ENCODE peak calls at places on chromosome X, in eight cellular contexts. One of them, this sample, is unnamed.

GRCh38 chrX:45232139-45232538 is 31.5 kb upstream of the DIPK2B start:
- DNase-seq in fibroblast of pulmonary artery: no peak
- DNase-seq in heart left ventricle: no peak
- DNase-seq in uterus: no peak
- DNase-seq in PC-9: no peak
- DNase-seq in AG04449: no peak
- DNase-seq in K562: no peak
- DNase-seq in dorsolateral prefrontal cortex: no peak
- DNase-seq in this sample: no peak

GRCh38 chrX:131745942-131746489 is 202.1 kb downstream of the OR13H1 start:
- DNase-seq in fibroblast of pulmonary artery: no peak
- DNase-seq in heart left ventricle: no peak
- DNase-seq in uterus: no peak
- DNase-seq in PC-9: no peak
- DNase-seq in AG04449: no peak
- DNase-seq in K562: no peak
- DNase-seq in dorsolateral prefrontal cortex: no peak
- DNase-seq in this sample: no peak

GRCh38 chrX:153885208-153885787 is 675 bp downstream of the L1CAM start:
- DNase-seq in fibroblast of pulmonary artery: no peak
- DNase-seq in heart left ventricle: no peak
- DNase-seq in uterus: no peak
- DNase-seq in PC-9: no peak
- DNase-seq in AG04449: no peak
- DNase-seq in K562: no peak
- DNase-seq in dorsolateral prefrontal cortex: no peak
- DNase-seq in this sample: no peak

GRCh38 chrX:20320461-20321159 is 53.9 kb upstream of the RPS6KA3 start:
- DNase-seq in fibroblast of pulmonary artery: no peak
- DNase-seq in heart left ventricle: no peak
- DNase-seq in uterus: no peak
- DNase-seq in PC-9: no peak
- DNase-seq in AG04449: no peak
- DNase-seq in K562: no peak
- DNase-seq in dorsolateral prefrontal cortex: no peak
- DNase-seq in this sample: no peak

GRCh38 chrX:129961180-129962083 is 21.0 kb upstream of the BCORL1 start:
- DNase-seq in fibroblast of pulmonary artery: no peak
- DNase-seq in heart left ventricle: peak; percentile 20
- DNase-seq in uterus: no peak
- DNase-seq in PC-9: peak; percentile 79
- DNase-seq in AG04449: no peak
- DNase-seq in K562: peak; percentile 91
- DNase-seq in dorsolateral prefrontal cortex: no peak
- DNase-seq in this sample: no peak

GRCh38 chrX:47611926-47612325 is 7.7 kb downstream of the SYN1 start:
- DNase-seq in fibroblast of pulmonary artery: no peak
- DNase-seq in heart left ventricle: no peak
- DNase-seq in uterus: no peak
- DNase-seq in PC-9: no peak
- DNase-seq in AG04449: no peak
- DNase-seq in K562: no peak
- DNase-seq in dorsolateral prefrontal cortex: no peak
- DNase-seq in this sample: no peak

GRCh38 chrX:101550362-101550761 is at the start of gene ARMCX1:
- DNase-seq in fibroblast of pulmonary artery: peak; percentile 85
- DNase-seq in heart left ventricle: peak; percentile 76
- DNase-seq in uterus: peak; percentile 71
- DNase-seq in PC-9: no peak
- DNase-seq in AG04449: no peak
- DNase-seq in K562: no peak
- DNase-seq in dorsolateral prefrontal cortex: peak; percentile 73
- DNase-seq in this sample: peak; percentile 86

GRCh38 chrX:7654316-7654715 is 188.7 kb upstream of the VCX start:
- DNase-seq in fibroblast of pulmonary artery: no peak
- DNase-seq in heart left ventricle: no peak
- DNase-seq in uterus: no peak
- DNase-seq in PC-9: no peak
- DNase-seq in AG04449: no peak
- DNase-seq in K562: no peak
- DNase-seq in dorsolateral prefrontal cortex: no peak
- DNase-seq in this sample: no peak

GRCh38 chrX:134006484-134007161 is 21.2 kb upstream of the GPC3 start:
- DNase-seq in fibroblast of pulmonary artery: no peak
- DNase-seq in heart left ventricle: no peak
- DNase-seq in uterus: no peak
- DNase-seq in PC-9: no peak
- DNase-seq in AG04449: no peak
- DNase-seq in K562: no peak
- DNase-seq in dorsolateral prefrontal cortex: no peak
- DNase-seq in this sample: no peak

GRCh38 chrX:55161581-55161980 is 58.6 kb upstream of the PAGE5 start:
- DNase-seq in fibroblast of pulmonary artery: no peak
- DNase-seq in heart left ventricle: no peak
- DNase-seq in uterus: no peak
- DNase-seq in PC-9: peak; percentile 3
- DNase-seq in AG04449: no peak
- DNase-seq in K562: no peak
- DNase-seq in dorsolateral prefrontal cortex: no peak
- DNase-seq in this sample: no peak

GRCh38 chrX:39726810-39727209 is 370.9 kb downstream of the BCOR start:
- DNase-seq in fibroblast of pulmonary artery: peak; percentile 74
- DNase-seq in heart left ventricle: peak; percentile 44
- DNase-seq in uterus: peak; percentile 66
- DNase-seq in PC-9: no peak
- DNase-seq in AG04449: no peak
- DNase-seq in K562: no peak
- DNase-seq in dorsolateral prefrontal cortex: no peak
- DNase-seq in this sample: no peak

GRCh38 chrX:31497086-31497485 is 425.2 kb upstream of the FTHL17 start:
- DNase-seq in fibroblast of pulmonary artery: peak; percentile 52
- DNase-seq in heart left ventricle: no peak
- DNase-seq in uterus: no peak
- DNase-seq in PC-9: no peak
- DNase-seq in AG04449: no peak
- DNase-seq in K562: no peak
- DNase-seq in dorsolateral prefrontal cortex: no peak
- DNase-seq in this sample: no peak

GRCh38 chrX:153970398-153971123 is 1.1 kb downstream of the HCFC1 start:
- DNase-seq in fibroblast of pulmonary artery: peak; percentile 74
- DNase-seq in heart left ventricle: peak; percentile 53
- DNase-seq in uterus: peak; percentile 56
- DNase-seq in PC-9: peak; percentile 33
- DNase-seq in AG04449: peak; percentile 12
- DNase-seq in K562: peak; percentile 69
- DNase-seq in dorsolateral prefrontal cortex: peak; percentile 44
- DNase-seq in this sample: no peak

GRCh38 chrX:79556750-79557149 is 189.6 kb upstream of the ITM2A start:
- DNase-seq in fibroblast of pulmonary artery: no peak
- DNase-seq in heart left ventricle: no peak
- DNase-seq in uterus: no peak
- DNase-seq in PC-9: no peak
- DNase-seq in AG04449: no peak
- DNase-seq in K562: no peak
- DNase-seq in dorsolateral prefrontal cortex: no peak
- DNase-seq in this sample: no peak

GRCh38 chrX:34849371-34849770 is 93.2 kb upstream of the FAM47B start:
- DNase-seq in fibroblast of pulmonary artery: peak; percentile 23
- DNase-seq in heart left ventricle: no peak
- DNase-seq in uterus: no peak
- DNase-seq in PC-9: no peak
- DNase-seq in AG04449: no peak
- DNase-seq in K562: no peak
- DNase-seq in dorsolateral prefrontal cortex: no peak
- DNase-seq in this sample: no peak

GRCh38 chrX:72539822-72540221 is 32.8 kb downstream of the HDAC8 start:
- DNase-seq in fibroblast of pulmonary artery: no peak
- DNase-seq in heart left ventricle: no peak
- DNase-seq in uterus: no peak
- DNase-seq in PC-9: no peak
- DNase-seq in AG04449: no peak
- DNase-seq in K562: no peak
- DNase-seq in dorsolateral prefrontal cortex: no peak
- DNase-seq in this sample: no peak

GRCh38 chrX:134676440-134676839 is 18.2 kb upstream of the PLAC1 start:
- DNase-seq in fibroblast of pulmonary artery: peak; percentile 83
- DNase-seq in heart left ventricle: no peak
- DNase-seq in uterus: no peak
- DNase-seq in PC-9: peak; percentile 56
- DNase-seq in AG04449: no peak
- DNase-seq in K562: no peak
- DNase-seq in dorsolateral prefrontal cortex: no peak
- DNase-seq in this sample: no peak

GRCh38 chrX:123648028-123648810 is 84.6 kb downstream of the THOC2 start:
- DNase-seq in fibroblast of pulmonary artery: peak; percentile 63
- DNase-seq in heart left ventricle: peak; percentile 3
- DNase-seq in uterus: no peak
- DNase-seq in PC-9: no peak
- DNase-seq in AG04449: peak; percentile 9
- DNase-seq in K562: no peak
- DNase-seq in dorsolateral prefrontal cortex: no peak
- DNase-seq in this sample: no peak

GRCh38 chrX:74535211-74535621 is 79.2 kb downstream of the RLIM start:
- DNase-seq in fibroblast of pulmonary artery: peak; percentile 70
- DNase-seq in heart left ventricle: peak; percentile 23
- DNase-seq in uterus: no peak
- DNase-seq in PC-9: no peak
- DNase-seq in AG04449: no peak
- DNase-seq in K562: peak; percentile 17
- DNase-seq in dorsolateral prefrontal cortex: no peak
- DNase-seq in this sample: no peak

GRCh38 chrX:44872319-44872816 is 620 bp upstream of the KDM6A start:
- DNase-seq in fibroblast of pulmonary artery: peak; percentile 17
- DNase-seq in heart left ventricle: no peak
- DNase-seq in uterus: no peak
- DNase-seq in PC-9: peak; percentile 20
- DNase-seq in AG04449: no peak
- DNase-seq in K562: peak; percentile 30
- DNase-seq in dorsolateral prefrontal cortex: peak; percentile 25
- DNase-seq in this sample: peak; percentile 63

GRCh38 chrX:111103246-111103645 is 7.3 kb downstream of the PAK3 start:
- DNase-seq in fibroblast of pulmonary artery: no peak
- DNase-seq in heart left ventricle: no peak
- DNase-seq in uterus: peak; percentile 32
- DNase-seq in PC-9: no peak
- DNase-seq in AG04449: no peak
- DNase-seq in K562: no peak
- DNase-seq in dorsolateral prefrontal cortex: no peak
- DNase-seq in this sample: no peak

GRCh38 chrX:105191878-105192277 is 28.6 kb downstream of the TEX13A start:
- DNase-seq in fibroblast of pulmonary artery: peak; percentile 10
- DNase-seq in heart left ventricle: no peak
- DNase-seq in uterus: no peak
- DNase-seq in PC-9: peak; percentile 15
- DNase-seq in AG04449: no peak
- DNase-seq in K562: no peak
- DNase-seq in dorsolateral prefrontal cortex: no peak
- DNase-seq in this sample: no peak
- TF ChIP-seq CTCF in fibroblast of pulmonary artery: peak; percentile 53
- TF ChIP-seq CTCF in heart left ventricle: peak; percentile 38
- TF ChIP-seq CTCF in uterus: no peak
- TF ChIP-seq CTCF in PC-9: peak; percentile 60
- TF ChIP-seq CTCF in AG04449: peak; percentile 53
- TF ChIP-seq CTCF in K562: peak; percentile 10
- TF ChIP-seq CTCF in dorsolateral prefrontal cortex: peak; percentile 51
- TF ChIP-seq CTCF in this sample: peak; percentile 48

GRCh38 chrX:107672955-107673378 is 44.7 kb downstream of the PRPS1 start:
- DNase-seq in fibroblast of pulmonary artery: peak; percentile 89
- DNase-seq in heart left ventricle: peak; percentile 70
- DNase-seq in uterus: peak; percentile 83
- DNase-seq in PC-9: peak; percentile 70
- DNase-seq in AG04449: no peak
- DNase-seq in K562: peak; percentile 61
- DNase-seq in dorsolateral prefrontal cortex: peak; percentile 32
- DNase-seq in this sample: peak; percentile 84

GRCh38 chrX:107675365-107675654 is 47.0 kb downstream of the PRPS1 start:
- DNase-seq in fibroblast of pulmonary artery: no peak
- DNase-seq in heart left ventricle: no peak
- DNase-seq in uterus: no peak
- DNase-seq in PC-9: no peak
- DNase-seq in AG04449: no peak
- DNase-seq in K562: no peak
- DNase-seq in dorsolateral prefrontal cortex: no peak
- DNase-seq in this sample: no peak

GRCh38 chrX:107673401-107673800 is 45.1 kb downstream of the PRPS1 start:
- DNase-seq in fibroblast of pulmonary artery: no peak
- DNase-seq in heart left ventricle: no peak
- DNase-seq in uterus: no peak
- DNase-seq in PC-9: no peak
- DNase-seq in AG04449: no peak
- DNase-seq in K562: no peak
- DNase-seq in dorsolateral prefrontal cortex: no peak
- DNase-seq in this sample: no peak

GRCh38 chrX:107674480-107675364 is 46.4 kb downstream of the PRPS1 start:
- DNase-seq in fibroblast of pulmonary artery: peak; percentile 92
- DNase-seq in heart left ventricle: peak; percentile 69
- DNase-seq in uterus: peak; percentile 78
- DNase-seq in PC-9: peak; percentile 39
- DNase-seq in AG04449: no peak
- DNase-seq in K562: peak; percentile 35
- DNase-seq in dorsolateral prefrontal cortex: no peak
- DNase-seq in this sample: peak; percentile 92

GRCh38 chrX:107673933-107674479 is 45.7 kb downstream of the PRPS1 start:
- DNase-seq in fibroblast of pulmonary artery: peak; percentile 95
- DNase-seq in heart left ventricle: peak; percentile 78
- DNase-seq in uterus: peak; percentile 77
- DNase-seq in PC-9: peak; percentile 75
- DNase-seq in AG04449: no peak
- DNase-seq in K562: peak; percentile 50
- DNase-seq in dorsolateral prefrontal cortex: no peak
- DNase-seq in this sample: peak; percentile 93
- H3K4me3 ChIP-seq in fibroblast of pulmonary artery: peak overlapping the region; percentile 82
- H3K4me3 ChIP-seq in heart left ventricle: no peak overlapping the region
- H3K4me3 ChIP-seq in uterus: no peak overlapping the region
- H3K4me3 ChIP-seq in PC-9: no peak overlapping the region
- H3K4me3 ChIP-seq in AG04449: no peak overlapping the region
- H3K4me3 ChIP-seq in K562: peak overlapping the region; percentile 5
- H3K4me3 ChIP-seq in dorsolateral prefrontal cortex: no peak overlapping the region
- H3K4me3 ChIP-seq in this sample: peak overlapping the region; percentile 24

GRCh38 chrX:151488677-151489076 is 74.8 kb upstream of the PASD1 start:
- DNase-seq in fibroblast of pulmonary artery: no peak
- DNase-seq in heart left ventricle: no peak
- DNase-seq in uterus: no peak
- DNase-seq in PC-9: peak; percentile 4
- DNase-seq in AG04449: no peak
- DNase-seq in K562: peak; percentile 45
- DNase-seq in dorsolateral prefrontal cortex: no peak
- DNase-seq in this sample: no peak
- TF ChIP-seq CTCF in fibroblast of pulmonary artery: no peak
- TF ChIP-seq CTCF in heart left ventricle: no peak
- TF ChIP-seq CTCF in uterus: no peak
- TF ChIP-seq CTCF in PC-9: peak; percentile 62
- TF ChIP-seq CTCF in AG04449: no peak
- TF ChIP-seq CTCF in K562: peak; percentile 55
- TF ChIP-seq CTCF in dorsolateral prefrontal cortex: no peak
- TF ChIP-seq CTCF in this sample: peak; percentile 18

DNA sequence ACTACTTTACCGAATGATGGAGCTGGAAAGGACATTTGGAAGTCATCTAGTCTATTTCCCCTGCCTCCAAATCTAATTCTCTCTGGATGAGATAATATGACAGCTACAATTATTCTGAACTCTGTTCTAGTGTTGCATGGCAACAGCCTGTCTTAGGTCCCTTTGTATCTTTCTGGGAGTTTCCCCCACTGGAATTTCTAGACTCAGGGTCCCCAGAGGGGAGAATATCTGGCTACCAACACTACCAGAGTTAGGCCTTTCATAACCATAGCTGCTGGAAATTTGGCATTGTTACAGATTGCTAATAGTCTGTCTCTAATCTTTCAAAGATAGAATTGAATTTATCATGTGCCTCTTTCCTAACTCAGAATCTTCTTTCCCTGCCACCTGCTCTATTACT is 4.5 kb downstream of the MSN start:
- DNase-seq in fibroblast of pulmonary artery: peak; percentile 58
- DNase-seq in heart left ventricle: no peak
- DNase-seq in uterus: no peak
- DNase-seq in PC-9: no peak
- DNase-seq in AG04449: no peak
- DNase-seq in K562: no peak
- DNase-seq in dorsolateral prefrontal cortex: no peak
- DNase-seq in this sample: no peak
- H3K4me3 ChIP-seq in fibroblast of pulmonary artery: no peak overlapping the region
- H3K4me3 ChIP-seq in heart left ventricle: no peak overlapping the region
- H3K4me3 ChIP-seq in uterus: no peak overlapping the region
- H3K4me3 ChIP-seq in PC-9: no peak overlapping the region
- H3K4me3 ChIP-seq in AG04449: no peak overlapping the region
- H3K4me3 ChIP-seq in K562: peak overlapping the region; percentile 4
- H3K4me3 ChIP-seq in dorsolateral prefrontal cortex: no peak overlapping the region
- H3K4me3 ChIP-seq in this sample: no peak overlapping the region